ENCODE peak calls at places on chromosomes 7 and 10, in ten cellular contexts. One of them, this sample, is unnamed.

GRCh38 chr7:45582136-45582742 is 8.1 kb downstream of the ADCY1 start:
- DNase-seq in effector memory CD4-positive, alpha-beta T cell: no peak
- DNase-seq in stimulated activated CD4-positive, alpha-beta T cell treated with anti-CD3 and anti-CD28 coated beads, Interleukin-12 subunit alpha, Interleukin-12 subunit beta, amount 100 ng/mL, for 4 hours: no peak
- DNase-seq in activated naive CD8-positive, alpha-beta T cell treated with anti-CD3 and anti-CD28 coated beads, Interleukin-2, amount 50 U/mL, for 24 hours: no peak
- DNase-seq in RWPE1: no peak
- DNase-seq in ascending aorta: peak; percentile 27
- DNase-seq in amniotic stem cell: no peak
- DNase-seq in activated T-cell treated with anti-CD3 and anti-CD28 coated beads, Interleukin-2, amount 50 U/mL, for 4 hours: no peak
- DNase-seq in HL-60: no peak
- DNase-seq in transverse colon: no peak
- DNase-seq in this sample: no peak

GRCh38 chr10:69731698-69732097 is 70.0 kb upstream of the COL13A1 start:
- DNase-seq in stimulated activated CD4-positive, alpha-beta T cell treated with anti-CD3 and anti-CD28 coated beads, Interleukin-12 subunit alpha, Interleukin-12 subunit beta, amount 100 ng/mL, for 4 hours: no peak
- DNase-seq in amniotic stem cell: no peak
- DNase-seq in HL-60: no peak
- DNase-seq in activated naive CD8-positive, alpha-beta T cell treated with anti-CD3 and anti-CD28 coated beads, Interleukin-2, amount 50 U/mL, for 24 hours: no peak
- DNase-seq in transverse colon: no peak
- DNase-seq in RWPE1: no peak
- DNase-seq in ascending aorta: no peak
- DNase-seq in activated T-cell treated with anti-CD3 and anti-CD28 coated beads, Interleukin-2, amount 50 U/mL, for 4 hours: no peak
- DNase-seq in effector memory CD4-positive, alpha-beta T cell: no peak
- DNase-seq in this sample: no peak

GRCh38 chr7:132494474-132494873 is 81.8 kb downstream of the PLXNA4 start:
- DNase-seq in transverse colon: no peak
- DNase-seq in activated T-cell treated with anti-CD3 and anti-CD28 coated beads, Interleukin-2, amount 50 U/mL, for 4 hours: no peak
- DNase-seq in stimulated activated CD4-positive, alpha-beta T cell treated with anti-CD3 and anti-CD28 coated beads, Interleukin-12 subunit alpha, Interleukin-12 subunit beta, amount 100 ng/mL, for 4 hours: no peak
- DNase-seq in effector memory CD4-positive, alpha-beta T cell: no peak
- DNase-seq in HL-60: no peak
- DNase-seq in amniotic stem cell: no peak
- DNase-seq in RWPE1: no peak
- DNase-seq in ascending aorta: no peak
- DNase-seq in activated naive CD8-positive, alpha-beta T cell treated with anti-CD3 and anti-CD28 coated beads, Interleukin-2, amount 50 U/mL, for 24 hours: no peak
- DNase-seq in this sample: no peak

GRCh38 chr7:5283421-5284303 is 919 bp downstream of the SLC29A4 start:
- DNase-seq in stimulated activated CD4-positive, alpha-beta T cell treated with anti-CD3 and anti-CD28 coated beads, Interleukin-12 subunit alpha, Interleukin-12 subunit beta, amount 100 ng/mL, for 4 hours: no peak
- DNase-seq in activated T-cell treated with anti-CD3 and anti-CD28 coated beads, Interleukin-2, amount 50 U/mL, for 4 hours: no peak
- DNase-seq in ascending aorta: no peak
- DNase-seq in activated naive CD8-positive, alpha-beta T cell treated with anti-CD3 and anti-CD28 coated beads, Interleukin-2, amount 50 U/mL, for 24 hours: no peak
- DNase-seq in amniotic stem cell: no peak
- DNase-seq in transverse colon: no peak
- DNase-seq in RWPE1: peak; percentile 33
- DNase-seq in effector memory CD4-positive, alpha-beta T cell: no peak
- DNase-seq in HL-60: no peak
- DNase-seq in this sample: peak; percentile 38

GRCh38 chr7:152521420-152522337 is 85.9 kb upstream of the KMT2C start:
- DNase-seq in RWPE1: no peak
- DNase-seq in stimulated activated CD4-positive, alpha-beta T cell treated with anti-CD3 and anti-CD28 coated beads, Interleukin-12 subunit alpha, Interleukin-12 subunit beta, amount 100 ng/mL, for 4 hours: no peak
- DNase-seq in ascending aorta: no peak
- DNase-seq in effector memory CD4-positive, alpha-beta T cell: no peak
- DNase-seq in transverse colon: peak; percentile 24
- DNase-seq in amniotic stem cell: no peak
- DNase-seq in activated T-cell treated with anti-CD3 and anti-CD28 coated beads, Interleukin-2, amount 50 U/mL, for 4 hours: no peak
- DNase-seq in HL-60: no peak
- DNase-seq in activated naive CD8-positive, alpha-beta T cell treated with anti-CD3 and anti-CD28 coated beads, Interleukin-2, amount 50 U/mL, for 24 hours: no peak
- DNase-seq in this sample: no peak

GRCh38 chr7:90309872-90310271 is 11.2 kb downstream of the FAM237B start:
- DNase-seq in transverse colon: no peak
- DNase-seq in HL-60: no peak
- DNase-seq in effector memory CD4-positive, alpha-beta T cell: no peak
- DNase-seq in ascending aorta: no peak
- DNase-seq in stimulated activated CD4-positive, alpha-beta T cell treated with anti-CD3 and anti-CD28 coated beads, Interleukin-12 subunit alpha, Interleukin-12 subunit beta, amount 100 ng/mL, for 4 hours: no peak
- DNase-seq in activated naive CD8-positive, alpha-beta T cell treated with anti-CD3 and anti-CD28 coated beads, Interleukin-2, amount 50 U/mL, for 24 hours: no peak
- DNase-seq in activated T-cell treated with anti-CD3 and anti-CD28 coated beads, Interleukin-2, amount 50 U/mL, for 4 hours: no peak
- DNase-seq in amniotic stem cell: no peak
- DNase-seq in RWPE1: no peak
- DNase-seq in this sample: no peak

GRCh38 chr10:73786512-73786885 is 1.1 kb downstream of the ZSWIM8 start:
- DNase-seq in HL-60: no peak
- DNase-seq in stimulated activated CD4-positive, alpha-beta T cell treated with anti-CD3 and anti-CD28 coated beads, Interleukin-12 subunit alpha, Interleukin-12 subunit beta, amount 100 ng/mL, for 4 hours: no peak
- DNase-seq in activated naive CD8-positive, alpha-beta T cell treated with anti-CD3 and anti-CD28 coated beads, Interleukin-2, amount 50 U/mL, for 24 hours: no peak
- DNase-seq in effector memory CD4-positive, alpha-beta T cell: no peak
- DNase-seq in activated T-cell treated with anti-CD3 and anti-CD28 coated beads, Interleukin-2, amount 50 U/mL, for 4 hours: no peak
- DNase-seq in transverse colon: no peak
- DNase-seq in RWPE1: no peak
- DNase-seq in ascending aorta: no peak
- DNase-seq in amniotic stem cell: no peak
- DNase-seq in this sample: no peak

GRCh38 chr10:92126100-92126650 is 164.7 kb downstream of the CPEB3 start:
- DNase-seq in RWPE1: no peak
- DNase-seq in activated naive CD8-positive, alpha-beta T cell treated with anti-CD3 and anti-CD28 coated beads, Interleukin-2, amount 50 U/mL, for 24 hours: no peak
- DNase-seq in transverse colon: no peak
- DNase-seq in activated T-cell treated with anti-CD3 and anti-CD28 coated beads, Interleukin-2, amount 50 U/mL, for 4 hours: no peak
- DNase-seq in ascending aorta: no peak
- DNase-seq in amniotic stem cell: no peak
- DNase-seq in stimulated activated CD4-positive, alpha-beta T cell treated with anti-CD3 and anti-CD28 coated beads, Interleukin-12 subunit alpha, Interleukin-12 subunit beta, amount 100 ng/mL, for 4 hours: no peak
- DNase-seq in HL-60: no peak
- DNase-seq in effector memory CD4-positive, alpha-beta T cell: no peak
- DNase-seq in this sample: no peak

GRCh38 chr10:11355625-11356024 is 255.8 kb downstream of the USP6NL start:
- DNase-seq in activated T-cell treated with anti-CD3 and anti-CD28 coated beads, Interleukin-2, amount 50 U/mL, for 4 hours: no peak
- DNase-seq in transverse colon: no peak
- DNase-seq in RWPE1: no peak
- DNase-seq in effector memory CD4-positive, alpha-beta T cell: no peak
- DNase-seq in activated naive CD8-positive, alpha-beta T cell treated with anti-CD3 and anti-CD28 coated beads, Interleukin-2, amount 50 U/mL, for 24 hours: no peak
- DNase-seq in amniotic stem cell: no peak
- DNase-seq in HL-60: no peak
- DNase-seq in stimulated activated CD4-positive, alpha-beta T cell treated with anti-CD3 and anti-CD28 coated beads, Interleukin-12 subunit alpha, Interleukin-12 subunit beta, amount 100 ng/mL, for 4 hours: no peak
- DNase-seq in ascending aorta: peak; percentile 39
- DNase-seq in this sample: no peak

GRCh38 chr7:128000048-128000447 is 31.2 kb downstream of the LRRC4 start:
- DNase-seq in transverse colon: no peak
- DNase-seq in effector memory CD4-positive, alpha-beta T cell: no peak
- DNase-seq in amniotic stem cell: no peak
- DNase-seq in stimulated activated CD4-positive, alpha-beta T cell treated with anti-CD3 and anti-CD28 coated beads, Interleukin-12 subunit alpha, Interleukin-12 subunit beta, amount 100 ng/mL, for 4 hours: no peak
- DNase-seq in activated T-cell treated with anti-CD3 and anti-CD28 coated beads, Interleukin-2, amount 50 U/mL, for 4 hours: no peak
- DNase-seq in ascending aorta: no peak
- DNase-seq in activated naive CD8-positive, alpha-beta T cell treated with anti-CD3 and anti-CD28 coated beads, Interleukin-2, amount 50 U/mL, for 24 hours: no peak
- DNase-seq in RWPE1: no peak
- DNase-seq in HL-60: no peak
- DNase-seq in this sample: no peak

GRCh38 chr7:36034020-36034419 is 119.0 kb upstream of the EEPD1 start:
- DNase-seq in activated naive CD8-positive, alpha-beta T cell treated with anti-CD3 and anti-CD28 coated beads, Interleukin-2, amount 50 U/mL, for 24 hours: no peak
- DNase-seq in activated T-cell treated with anti-CD3 and anti-CD28 coated beads, Interleukin-2, amount 50 U/mL, for 4 hours: no peak
- DNase-seq in RWPE1: peak; percentile 38
- DNase-seq in HL-60: no peak
- DNase-seq in effector memory CD4-positive, alpha-beta T cell: no peak
- DNase-seq in stimulated activated CD4-positive, alpha-beta T cell treated with anti-CD3 and anti-CD28 coated beads, Interleukin-12 subunit alpha, Interleukin-12 subunit beta, amount 100 ng/mL, for 4 hours: no peak
- DNase-seq in ascending aorta: no peak
- DNase-seq in transverse colon: no peak
- DNase-seq in amniotic stem cell: no peak
- DNase-seq in this sample: no peak

GRCh38 chr10:74822583-74823089 is 3.8 kb upstream of the KAT6B start:
- DNase-seq in HL-60: no peak
- DNase-seq in transverse colon: no peak
- DNase-seq in activated T-cell treated with anti-CD3 and anti-CD28 coated beads, Interleukin-2, amount 50 U/mL, for 4 hours: no peak
- DNase-seq in ascending aorta: peak; percentile 73
- DNase-seq in effector memory CD4-positive, alpha-beta T cell: no peak
- DNase-seq in stimulated activated CD4-positive, alpha-beta T cell treated with anti-CD3 and anti-CD28 coated beads, Interleukin-12 subunit alpha, Interleukin-12 subunit beta, amount 100 ng/mL, for 4 hours: no peak
- DNase-seq in RWPE1: no peak
- DNase-seq in activated naive CD8-positive, alpha-beta T cell treated with anti-CD3 and anti-CD28 coated beads, Interleukin-2, amount 50 U/mL, for 24 hours: no peak
- DNase-seq in amniotic stem cell: peak; percentile 45
- DNase-seq in this sample: no peak

GRCh38 chr10:26367771-26368170 is 70.4 kb upstream of the APBB1IP start:
- DNase-seq in activated T-cell treated with anti-CD3 and anti-CD28 coated beads, Interleukin-2, amount 50 U/mL, for 4 hours: peak; percentile 11
- DNase-seq in amniotic stem cell: no peak
- DNase-seq in stimulated activated CD4-positive, alpha-beta T cell treated with anti-CD3 and anti-CD28 coated beads, Interleukin-12 subunit alpha, Interleukin-12 subunit beta, amount 100 ng/mL, for 4 hours: peak; percentile 28
- DNase-seq in activated naive CD8-positive, alpha-beta T cell treated with anti-CD3 and anti-CD28 coated beads, Interleukin-2, amount 50 U/mL, for 24 hours: peak; percentile 52
- DNase-seq in ascending aorta: no peak
- DNase-seq in RWPE1: peak; percentile 59
- DNase-seq in effector memory CD4-positive, alpha-beta T cell: no peak
- DNase-seq in transverse colon: no peak
- DNase-seq in HL-60: peak; percentile 34
- DNase-seq in this sample: peak; percentile 79

GRCh38 chr7:155247479-155248365 is 50.0 kb upstream of the INSIG1 start:
- DNase-seq in RWPE1: no peak
- DNase-seq in activated naive CD8-positive, alpha-beta T cell treated with anti-CD3 and anti-CD28 coated beads, Interleukin-2, amount 50 U/mL, for 24 hours: no peak
- DNase-seq in transverse colon: no peak
- DNase-seq in ascending aorta: no peak
- DNase-seq in HL-60: no peak
- DNase-seq in activated T-cell treated with anti-CD3 and anti-CD28 coated beads, Interleukin-2, amount 50 U/mL, for 4 hours: no peak
- DNase-seq in effector memory CD4-positive, alpha-beta T cell: no peak
- DNase-seq in amniotic stem cell: no peak
- DNase-seq in stimulated activated CD4-positive, alpha-beta T cell treated with anti-CD3 and anti-CD28 coated beads, Interleukin-12 subunit alpha, Interleukin-12 subunit beta, amount 100 ng/mL, for 4 hours: no peak
- DNase-seq in this sample: no peak

GRCh38 chr7:33667261-33667660 is 238.1 kb upstream of the BMPER start:
- DNase-seq in transverse colon: no peak
- DNase-seq in ascending aorta: no peak
- DNase-seq in stimulated activated CD4-positive, alpha-beta T cell treated with anti-CD3 and anti-CD28 coated beads, Interleukin-12 subunit alpha, Interleukin-12 subunit beta, amount 100 ng/mL, for 4 hours: no peak
- DNase-seq in amniotic stem cell: no peak
- DNase-seq in HL-60: no peak
- DNase-seq in activated naive CD8-positive, alpha-beta T cell treated with anti-CD3 and anti-CD28 coated beads, Interleukin-2, amount 50 U/mL, for 24 hours: no peak
- DNase-seq in activated T-cell treated with anti-CD3 and anti-CD28 coated beads, Interleukin-2, amount 50 U/mL, for 4 hours: no peak
- DNase-seq in effector memory CD4-positive, alpha-beta T cell: no peak
- DNase-seq in RWPE1: no peak
- DNase-seq in this sample: no peak

GRCh38 chr7:149776305-149776704 is 2.9 kb upstream of the ZNF467 start:
- DNase-seq in ascending aorta: no peak
- DNase-seq in effector memory CD4-positive, alpha-beta T cell: no peak
- DNase-seq in stimulated activated CD4-positive, alpha-beta T cell treated with anti-CD3 and anti-CD28 coated beads, Interleukin-12 subunit alpha, Interleukin-12 subunit beta, amount 100 ng/mL, for 4 hours: no peak
- DNase-seq in amniotic stem cell: no peak
- DNase-seq in activated naive CD8-positive, alpha-beta T cell treated with anti-CD3 and anti-CD28 coated beads, Interleukin-2, amount 50 U/mL, for 24 hours: no peak
- DNase-seq in transverse colon: no peak
- DNase-seq in RWPE1: no peak
- DNase-seq in activated T-cell treated with anti-CD3 and anti-CD28 coated beads, Interleukin-2, amount 50 U/mL, for 4 hours: no peak
- DNase-seq in HL-60: no peak
- DNase-seq in this sample: peak; percentile 61

GRCh38 chr7:33807779-33808482 is 97.4 kb upstream of the BMPER start:
- DNase-seq in transverse colon: peak; percentile 11
- DNase-seq in stimulated activated CD4-positive, alpha-beta T cell treated with anti-CD3 and anti-CD28 coated beads, Interleukin-12 subunit alpha, Interleukin-12 subunit beta, amount 100 ng/mL, for 4 hours: no peak
- DNase-seq in RWPE1: peak; percentile 85
- DNase-seq in activated T-cell treated with anti-CD3 and anti-CD28 coated beads, Interleukin-2, amount 50 U/mL, for 4 hours: no peak
- DNase-seq in effector memory CD4-positive, alpha-beta T cell: no peak
- DNase-seq in activated naive CD8-positive, alpha-beta T cell treated with anti-CD3 and anti-CD28 coated beads, Interleukin-2, amount 50 U/mL, for 24 hours: peak; percentile 12
- DNase-seq in amniotic stem cell: peak; percentile 60
- DNase-seq in HL-60: no peak
- DNase-seq in ascending aorta: no peak
- DNase-seq in this sample: peak; percentile 42

GRCh38 chr7:126574838-126575250 is 677.9 kb downstream of the GRM8 start:
- DNase-seq in stimulated activated CD4-positive, alpha-beta T cell treated with anti-CD3 and anti-CD28 coated beads, Interleukin-12 subunit alpha, Interleukin-12 subunit beta, amount 100 ng/mL, for 4 hours: no peak
- DNase-seq in transverse colon: no peak
- DNase-seq in effector memory CD4-positive, alpha-beta T cell: no peak
- DNase-seq in activated naive CD8-positive, alpha-beta T cell treated with anti-CD3 and anti-CD28 coated beads, Interleukin-2, amount 50 U/mL, for 24 hours: no peak
- DNase-seq in activated T-cell treated with anti-CD3 and anti-CD28 coated beads, Interleukin-2, amount 50 U/mL, for 4 hours: no peak
- DNase-seq in ascending aorta: no peak
- DNase-seq in HL-60: no peak
- DNase-seq in RWPE1: peak; percentile 74
- DNase-seq in amniotic stem cell: no peak
- DNase-seq in this sample: peak; percentile 7

GRCh38 chr7:146961617-146962016 is 845.0 kb downstream of the CNTNAP2 start:
- DNase-seq in activated naive CD8-positive, alpha-beta T cell treated with anti-CD3 and anti-CD28 coated beads, Interleukin-2, amount 50 U/mL, for 24 hours: no peak
- DNase-seq in HL-60: peak; percentile 4
- DNase-seq in transverse colon: no peak
- DNase-seq in effector memory CD4-positive, alpha-beta T cell: no peak
- DNase-seq in RWPE1: peak; percentile 0
- DNase-seq in ascending aorta: peak; percentile 65
- DNase-seq in stimulated activated CD4-positive, alpha-beta T cell treated with anti-CD3 and anti-CD28 coated beads, Interleukin-12 subunit alpha, Interleukin-12 subunit beta, amount 100 ng/mL, for 4 hours: no peak
- DNase-seq in activated T-cell treated with anti-CD3 and anti-CD28 coated beads, Interleukin-2, amount 50 U/mL, for 4 hours: no peak
- DNase-seq in amniotic stem cell: peak; percentile 81
- DNase-seq in this sample: no peak

GRCh38 chr10:79007037-79007842 is 61.5 kb upstream of the ZMIZ1 start:
- DNase-seq in HL-60: no peak
- DNase-seq in amniotic stem cell: no peak
- DNase-seq in activated naive CD8-positive, alpha-beta T cell treated with anti-CD3 and anti-CD28 coated beads, Interleukin-2, amount 50 U/mL, for 24 hours: no peak
- DNase-seq in effector memory CD4-positive, alpha-beta T cell: no peak
- DNase-seq in activated T-cell treated with anti-CD3 and anti-CD28 coated beads, Interleukin-2, amount 50 U/mL, for 4 hours: no peak
- DNase-seq in RWPE1: no peak
- DNase-seq in transverse colon: no peak
- DNase-seq in stimulated activated CD4-positive, alpha-beta T cell treated with anti-CD3 and anti-CD28 coated beads, Interleukin-12 subunit alpha, Interleukin-12 subunit beta, amount 100 ng/mL, for 4 hours: no peak
- DNase-seq in ascending aorta: no peak
- DNase-seq in this sample: no peak

GRCh38 chr10:7410306-7410799 is 481 bp downstream of the SFMBT2 start:
- DNase-seq in activated T-cell treated with anti-CD3 and anti-CD28 coated beads, Interleukin-2, amount 50 U/mL, for 4 hours: peak; percentile 36
- DNase-seq in stimulated activated CD4-positive, alpha-beta T cell treated with anti-CD3 and anti-CD28 coated beads, Interleukin-12 subunit alpha, Interleukin-12 subunit beta, amount 100 ng/mL, for 4 hours: peak; percentile 40
- DNase-seq in amniotic stem cell: no peak
- DNase-seq in RWPE1: peak; percentile 10
- DNase-seq in HL-60: no peak
- DNase-seq in ascending aorta: no peak
- DNase-seq in effector memory CD4-positive, alpha-beta T cell: no peak
- DNase-seq in activated naive CD8-positive, alpha-beta T cell treated with anti-CD3 and anti-CD28 coated beads, Interleukin-2, amount 50 U/mL, for 24 hours: peak; percentile 60
- DNase-seq in transverse colon: peak; percentile 16
- DNase-seq in this sample: peak; percentile 11

GRCh38 chr7:71976670-71977069 is 435.5 kb downstream of the CALN1 start:
- DNase-seq in RWPE1: no peak
- DNase-seq in amniotic stem cell: no peak
- DNase-seq in ascending aorta: no peak
- DNase-seq in activated T-cell treated with anti-CD3 and anti-CD28 coated beads, Interleukin-2, amount 50 U/mL, for 4 hours: no peak
- DNase-seq in transverse colon: no peak
- DNase-seq in HL-60: no peak
- DNase-seq in activated naive CD8-positive, alpha-beta T cell treated with anti-CD3 and anti-CD28 coated beads, Interleukin-2, amount 50 U/mL, for 24 hours: no peak
- DNase-seq in effector memory CD4-positive, alpha-beta T cell: no peak
- DNase-seq in stimulated activated CD4-positive, alpha-beta T cell treated with anti-CD3 and anti-CD28 coated beads, Interleukin-12 subunit alpha, Interleukin-12 subunit beta, amount 100 ng/mL, for 4 hours: no peak
- DNase-seq in this sample: no peak

GRCh38 chr10:29619273-29619672 is 15.5 kb downstream of the SVIL start:
- DNase-seq in activated T-cell treated with anti-CD3 and anti-CD28 coated beads, Interleukin-2, amount 50 U/mL, for 4 hours: no peak
- DNase-seq in RWPE1: no peak
- DNase-seq in HL-60: no peak
- DNase-seq in ascending aorta: no peak
- DNase-seq in activated naive CD8-positive, alpha-beta T cell treated with anti-CD3 and anti-CD28 coated beads, Interleukin-2, amount 50 U/mL, for 24 hours: no peak
- DNase-seq in effector memory CD4-positive, alpha-beta T cell: no peak
- DNase-seq in stimulated activated CD4-positive, alpha-beta T cell treated with anti-CD3 and anti-CD28 coated beads, Interleukin-12 subunit alpha, Interleukin-12 subunit beta, amount 100 ng/mL, for 4 hours: no peak
- DNase-seq in amniotic stem cell: no peak
- DNase-seq in transverse colon: no peak
- DNase-seq in this sample: no peak

GRCh38 chr7:27185708-27186449 is 847 bp upstream of the HOXA11 start:
- DNase-seq in stimulated activated CD4-positive, alpha-beta T cell treated with anti-CD3 and anti-CD28 coated beads, Interleukin-12 subunit alpha, Interleukin-12 subunit beta, amount 100 ng/mL, for 4 hours: no peak
- DNase-seq in HL-60: no peak
- DNase-seq in transverse colon: peak; percentile 20
- DNase-seq in activated T-cell treated with anti-CD3 and anti-CD28 coated beads, Interleukin-2, amount 50 U/mL, for 4 hours: no peak
- DNase-seq in amniotic stem cell: no peak
- DNase-seq in ascending aorta: peak; percentile 60
- DNase-seq in effector memory CD4-positive, alpha-beta T cell: no peak
- DNase-seq in RWPE1: no peak
- DNase-seq in activated naive CD8-positive, alpha-beta T cell treated with anti-CD3 and anti-CD28 coated beads, Interleukin-2, amount 50 U/mL, for 24 hours: no peak
- DNase-seq in this sample: no peak

GRCh38 chr10:114708717-114709352 is 50.8 kb upstream of the ABLIM1 start:
- DNase-seq in activated T-cell treated with anti-CD3 and anti-CD28 coated beads, Interleukin-2, amount 50 U/mL, for 4 hours: no peak
- DNase-seq in RWPE1: peak; percentile 76
- DNase-seq in ascending aorta: no peak
- DNase-seq in transverse colon: no peak
- DNase-seq in activated naive CD8-positive, alpha-beta T cell treated with anti-CD3 and anti-CD28 coated beads, Interleukin-2, amount 50 U/mL, for 24 hours: no peak
- DNase-seq in stimulated activated CD4-positive, alpha-beta T cell treated with anti-CD3 and anti-CD28 coated beads, Interleukin-12 subunit alpha, Interleukin-12 subunit beta, amount 100 ng/mL, for 4 hours: no peak
- DNase-seq in HL-60: no peak
- DNase-seq in effector memory CD4-positive, alpha-beta T cell: no peak
- DNase-seq in amniotic stem cell: peak; percentile 44
- DNase-seq in this sample: no peak

GRCh38 chr10:99711129-99711719 is 20.7 kb downstream of the COX15 start:
- DNase-seq in amniotic stem cell: peak; percentile 22
- DNase-seq in RWPE1: peak; percentile 50
- DNase-seq in activated naive CD8-positive, alpha-beta T cell treated with anti-CD3 and anti-CD28 coated beads, Interleukin-2, amount 50 U/mL, for 24 hours: peak; percentile 14
- DNase-seq in ascending aorta: no peak
- DNase-seq in stimulated activated CD4-positive, alpha-beta T cell treated with anti-CD3 and anti-CD28 coated beads, Interleukin-12 subunit alpha, Interleukin-12 subunit beta, amount 100 ng/mL, for 4 hours: no peak
- DNase-seq in transverse colon: peak; percentile 35
- DNase-seq in activated T-cell treated with anti-CD3 and anti-CD28 coated beads, Interleukin-2, amount 50 U/mL, for 4 hours: no peak
- DNase-seq in HL-60: peak; percentile 51
- DNase-seq in effector memory CD4-positive, alpha-beta T cell: no peak
- DNase-seq in this sample: peak; percentile 14

GRCh38 chr10:44960482-44961230 is 1.1 kb downstream of the RASSF4 start:
- DNase-seq in amniotic stem cell: no peak
- DNase-seq in effector memory CD4-positive, alpha-beta T cell: no peak
- DNase-seq in activated T-cell treated with anti-CD3 and anti-CD28 coated beads, Interleukin-2, amount 50 U/mL, for 4 hours: no peak
- DNase-seq in RWPE1: no peak
- DNase-seq in activated naive CD8-positive, alpha-beta T cell treated with anti-CD3 and anti-CD28 coated beads, Interleukin-2, amount 50 U/mL, for 24 hours: no peak
- DNase-seq in stimulated activated CD4-positive, alpha-beta T cell treated with anti-CD3 and anti-CD28 coated beads, Interleukin-12 subunit alpha, Interleukin-12 subunit beta, amount 100 ng/mL, for 4 hours: no peak
- DNase-seq in ascending aorta: no peak
- DNase-seq in transverse colon: no peak
- DNase-seq in HL-60: no peak
- DNase-seq in this sample: no peak

GRCh38 chr10:109429956-109430760 is 493.2 kb downstream of the XPNPEP1 start:
- DNase-seq in activated naive CD8-positive, alpha-beta T cell treated with anti-CD3 and anti-CD28 coated beads, Interleukin-2, amount 50 U/mL, for 24 hours: no peak
- DNase-seq in transverse colon: no peak
- DNase-seq in effector memory CD4-positive, alpha-beta T cell: no peak
- DNase-seq in ascending aorta: peak; percentile 65
- DNase-seq in stimulated activated CD4-positive, alpha-beta T cell treated with anti-CD3 and anti-CD28 coated beads, Interleukin-12 subunit alpha, Interleukin-12 subunit beta, amount 100 ng/mL, for 4 hours: no peak
- DNase-seq in amniotic stem cell: peak; percentile 9
- DNase-seq in HL-60: no peak
- DNase-seq in RWPE1: no peak
- DNase-seq in activated T-cell treated with anti-CD3 and anti-CD28 coated beads, Interleukin-2, amount 50 U/mL, for 4 hours: no peak
- DNase-seq in this sample: no peak